ENCODE peak calls at places on chromosomes 12 and 14, in nine cellular contexts. N, Y, S, Z, W, M, H, D and L are unnamed samples.

GRCh38 chr12:88698471-88698870 is 118.2 kb upstream of the KITLG start:
- DNase-seq in N (no peak), Y (no peak), S (no peak), Z (no peak), W (no peak), M (no peak), H (no peak), D (no peak), L (no peak)

GRCh38 chr12:107302649-107303386 is 209.5 kb upstream of the CRY1 start:
- DNase-seq in N (no peak), Y (no peak), S (no peak), Z (no peak), W (no peak), M (no peak), H (no peak), D (no peak), L (no peak)

GRCh38 chr12:11795910-11796459 is 146.5 kb downstream of the ETV6 start:
- DNase-seq in N (no peak), Y (no peak), S (no peak), Z (peak), W (no peak), M (no peak), H (no peak), D (no peak), L (no peak)

GRCh38 chr14:77760381-77761204 is at the start of gene SNW1:
- DNase-seq in N (peak), Y (no peak), S (peak), Z (peak), W (peak), M (peak), H (peak), D (peak), L (peak)

GRCh38 chr14:55502746-55503284 is 62.4 kb upstream of the TBPL2 start:
- DNase-seq in N (no peak), Y (no peak), S (no peak), Z (no peak), W (no peak), M (no peak), H (no peak), D (no peak), L (peak)

GRCh38 chr12:8832500-8832899 is 10.1 kb downstream of the A2ML1 start:
- DNase-seq in N (no peak), Y (no peak), S (no peak), Z (no peak), W (no peak), M (no peak), H (no peak), D (no peak), L (no peak)

GRCh38 chr12:29278673-29279420 is 102.1 kb downstream of the ERGIC2 start:
- DNase-seq in N (no peak), Y (no peak), S (no peak), Z (no peak), W (no peak), M (no peak), H (no peak), D (no peak), L (no peak)

GRCh38 chr12:19970116-19970515 is 398.2 kb upstream of the PDE3A start:
- DNase-seq in N (no peak), Y (no peak), S (no peak), Z (no peak), W (no peak), M (no peak), H (no peak), D (no peak), L (no peak)

GRCh38 chr14:76924363-76925151 is 98.3 kb downstream of the LRRC74A start:
- DNase-seq in N (peak), Y (no peak), S (no peak), Z (peak), W (no peak), M (peak), H (peak), D (no peak), L (no peak)

GRCh38 chr14:72715910-72716268 is 178.0 kb downstream of the DPF3 start:
- DNase-seq in N (peak), Y (no peak), S (no peak), Z (no peak), W (no peak), M (no peak), H (no peak), D (no peak), L (no peak)

GRCh38 chr12:76029982-76030377 is 1.6 kb downstream of the PHLDA1 start:
- DNase-seq in N (no peak), Y (no peak), S (no peak), Z (peak), W (peak), M (peak), H (no peak), D (no peak), L (no peak)